ENCODE peak calls at places on chromosome 1, in six cellular contexts. One of them, this sample, is unnamed.

GRCh38 chr1:41479000-41479807 is 5.3 kb downstream of the EDN2 start:
- DNase-seq in AG04450: no peak
- DNase-seq in uterus: peak; percentile 76
- DNase-seq in HCT116: no peak
- DNase-seq in heart right ventricle: no peak
- DNase-seq in GM23338: no peak
- DNase-seq in this sample: no peak

GRCh38 chr1:2470290-2471158 is 5.6 kb upstream of the PLCH2 start:
- DNase-seq in GM23338: no peak
- DNase-seq in HCT116: no peak
- DNase-seq in AG04450: no peak
- DNase-seq in heart right ventricle: no peak
- DNase-seq in uterus: no peak
- DNase-seq in this sample: no peak

GRCh38 chr1:76501576-76502219 is 365.6 kb upstream of the ST6GALNAC5 start:
- DNase-seq in uterus: no peak
- DNase-seq in HCT116: no peak
- DNase-seq in AG04450: no peak
- DNase-seq in GM23338: peak; percentile 77
- DNase-seq in heart right ventricle: no peak
- DNase-seq in this sample: no peak

GRCh38 chr1:234727018-234727757 is 117.2 kb upstream of the IRF2BP2 start:
- DNase-seq in AG04450: no peak
- DNase-seq in GM23338: peak; percentile 26
- DNase-seq in uterus: no peak
- DNase-seq in heart right ventricle: no peak
- DNase-seq in HCT116: no peak
- DNase-seq in this sample: no peak

GRCh38 chr1:7199077-7199779 is 414.0 kb downstream of the CAMTA1 start:
- DNase-seq in HCT116: no peak
- DNase-seq in AG04450: no peak
- DNase-seq in heart right ventricle: no peak
- DNase-seq in GM23338: peak; percentile 43
- DNase-seq in uterus: no peak
- DNase-seq in this sample: no peak

GRCh38 chr1:163074004-163074403 is 4.8 kb downstream of the RGS4 start:
- DNase-seq in AG04450: no peak
- DNase-seq in heart right ventricle: no peak
- DNase-seq in uterus: no peak
- DNase-seq in HCT116: no peak
- DNase-seq in GM23338: no peak
- DNase-seq in this sample: no peak

GRCh38 chr1:230863449-230863848 is 4.9 kb downstream of the C1orf198 start:
- DNase-seq in HCT116: no peak
- DNase-seq in GM23338: peak; percentile 46
- DNase-seq in AG04450: no peak
- DNase-seq in uterus: no peak
- DNase-seq in heart right ventricle: no peak
- DNase-seq in this sample: no peak

GRCh38 chr1:15411593-15412487 is 2.2 kb downstream of the EFHD2 start:
- DNase-seq in GM23338: no peak
- DNase-seq in uterus: no peak
- DNase-seq in heart right ventricle: no peak
- DNase-seq in HCT116: no peak
- DNase-seq in AG04450: no peak
- DNase-seq in this sample: no peak

GRCh38 chr1:36257375-36257767 is 33.1 kb downstream of the THRAP3 start:
- DNase-seq in uterus: no peak
- DNase-seq in HCT116: no peak
- DNase-seq in AG04450: no peak
- DNase-seq in heart right ventricle: no peak
- DNase-seq in GM23338: peak; percentile 23
- DNase-seq in this sample: no peak

GRCh38 chr1:65254320-65255087 is 54.8 kb upstream of the DNAJC6 start:
- DNase-seq in GM23338: peak; percentile 92
- DNase-seq in AG04450: no peak
- DNase-seq in heart right ventricle: peak; percentile 67
- DNase-seq in HCT116: peak; percentile 42
- DNase-seq in uterus: peak; percentile 56
- DNase-seq in this sample: no peak

GRCh38 chr1:243942196-243943150 is 92.4 kb upstream of the AKT3 start:
- DNase-seq in AG04450: no peak
- DNase-seq in uterus: no peak
- DNase-seq in heart right ventricle: no peak
- DNase-seq in HCT116: no peak
- DNase-seq in GM23338: no peak
- DNase-seq in this sample: no peak

GRCh38 chr1:13664451-13664850 is 35.5 kb upstream of the PRDM2 start:
- DNase-seq in GM23338: no peak
- DNase-seq in AG04450: no peak
- DNase-seq in heart right ventricle: no peak
- DNase-seq in HCT116: no peak
- DNase-seq in uterus: no peak
- DNase-seq in this sample: no peak

GRCh38 chr1:212157252-212157651 is 121.7 kb downstream of the DTL start:
- DNase-seq in uterus: no peak
- DNase-seq in HCT116: no peak
- DNase-seq in heart right ventricle: no peak
- DNase-seq in GM23338: no peak
- DNase-seq in AG04450: no peak
- DNase-seq in this sample: no peak

GRCh38 chr1:18137759-18138345 is 30.3 kb downstream of the IGSF21 start:
- DNase-seq in AG04450: no peak
- DNase-seq in heart right ventricle: no peak
- DNase-seq in GM23338: no peak
- DNase-seq in HCT116: no peak
- DNase-seq in uterus: no peak
- DNase-seq in this sample: no peak

GRCh38 chr1:43340559-43340958 is 2.9 kb downstream of the MPL start:
- DNase-seq in uterus: no peak
- DNase-seq in GM23338: no peak
- DNase-seq in HCT116: no peak
- DNase-seq in heart right ventricle: no peak
- DNase-seq in AG04450: no peak
- DNase-seq in this sample: no peak

GRCh38 chr1:12591267-12591938 is 26.6 kb downstream of the DHRS3 start:
- DNase-seq in uterus: peak; percentile 86
- DNase-seq in GM23338: no peak
- DNase-seq in HCT116: no peak
- DNase-seq in heart right ventricle: peak; percentile 80
- DNase-seq in AG04450: no peak
- DNase-seq in this sample: no peak

GRCh38 chr1:53553734-53554509 is 94.7 kb downstream of the DMRTB1 start:
- DNase-seq in heart right ventricle: no peak
- DNase-seq in GM23338: no peak
- DNase-seq in HCT116: no peak
- DNase-seq in uterus: peak; percentile 7
- DNase-seq in AG04450: no peak
- DNase-seq in this sample: no peak

GRCh38 chr1:231940116-231940515 is 313.5 kb downstream of the DISC1 start:
- DNase-seq in AG04450: no peak
- DNase-seq in heart right ventricle: no peak
- DNase-seq in GM23338: no peak
- DNase-seq in uterus: no peak
- DNase-seq in HCT116: no peak
- DNase-seq in this sample: no peak

GRCh38 chr1:31715873-31716220 is 12.0 kb upstream of the COL16A1 start:
- DNase-seq in uterus: no peak
- DNase-seq in HCT116: no peak
- DNase-seq in heart right ventricle: no peak
- DNase-seq in GM23338: no peak
- DNase-seq in AG04450: no peak
- DNase-seq in this sample: no peak

GRCh38 chr1:244545511-244545910 is 84.4 kb downstream of the CATSPERE start:
- DNase-seq in heart right ventricle: no peak
- DNase-seq in HCT116: no peak
- DNase-seq in AG04450: no peak
- DNase-seq in GM23338: no peak
- DNase-seq in uterus: no peak
- DNase-seq in this sample: no peak

GRCh38 chr1:54742262-54742661 is 22.1 kb downstream of the PARS2 start:
- DNase-seq in GM23338: no peak
- DNase-seq in uterus: no peak
- DNase-seq in AG04450: no peak
- DNase-seq in heart right ventricle: peak; percentile 13
- DNase-seq in HCT116: no peak
- DNase-seq in this sample: no peak

GRCh38 chr1:46343705-46344104 is 3.1 kb downstream of the NSUN4 start:
- DNase-seq in uterus: no peak
- DNase-seq in AG04450: no peak
- DNase-seq in heart right ventricle: no peak
- DNase-seq in GM23338: no peak
- DNase-seq in HCT116: no peak
- DNase-seq in this sample: no peak

GRCh38 chr1:29838738-29839320 is 602.5 kb downstream of the PTPRU start:
- DNase-seq in heart right ventricle: no peak
- DNase-seq in HCT116: no peak
- DNase-seq in uterus: no peak
- DNase-seq in AG04450: no peak
- DNase-seq in GM23338: no peak
- DNase-seq in this sample: peak; percentile 75
- H3K27me3 ChIP-seq in heart right ventricle: peaks cover 5% of the 10 kb centered on the region
- H3K27me3 ChIP-seq in HCT116: no peaks in the 10 kb centered on the region
- H3K27me3 ChIP-seq in uterus: peaks cover 5% of the 10 kb centered on the region
- H3K27me3 ChIP-seq in AG04450: peaks cover 5% of the 10 kb centered on the region
- H3K27me3 ChIP-seq in GM23338: no peaks in the 10 kb centered on the region
- H3K27me3 ChIP-seq in this sample: no peaks in the 10 kb centered on the region

GRCh38 chr1:17010601-17011438 is 908 bp downstream of the ATP13A2 start:
- DNase-seq in heart right ventricle: peak; percentile 67
- DNase-seq in GM23338: no peak
- DNase-seq in AG04450: no peak
- DNase-seq in uterus: peak; percentile 47
- DNase-seq in HCT116: no peak
- DNase-seq in this sample: no peak
- H3K27ac ChIP-seq in heart right ventricle: peak overlapping the region; percentile 58
- H3K27ac ChIP-seq in GM23338: no peak overlapping the region
- H3K27ac ChIP-seq in AG04450: no peak overlapping the region
- H3K27ac ChIP-seq in uterus: peak overlapping the region; percentile 47
- H3K27ac ChIP-seq in HCT116: peak overlapping the region; percentile 70
- H3K27ac ChIP-seq in this sample: peak overlapping the region; percentile 44

GRCh38 chr1:193927550-193927949 is 741.1 kb upstream of the B3GALT2 start:
- DNase-seq in HCT116: peak; percentile 2
- DNase-seq in uterus: no peak
- DNase-seq in GM23338: peak; percentile 71
- DNase-seq in AG04450: no peak
- DNase-seq in heart right ventricle: no peak
- DNase-seq in this sample: no peak
- H3K4me3 ChIP-seq in HCT116: no peak overlapping the region
- H3K4me3 ChIP-seq in uterus: no peak overlapping the region
- H3K4me3 ChIP-seq in GM23338: no peak overlapping the region
- H3K4me3 ChIP-seq in AG04450: no peak overlapping the region
- H3K4me3 ChIP-seq in heart right ventricle: no peak overlapping the region
- H3K4me3 ChIP-seq in this sample: no peak overlapping the region

GRCh38 chr1:196305216-196305615 is 303.0 kb downstream of the KCNT2 start:
- DNase-seq in HCT116: no peak
- DNase-seq in uterus: no peak
- DNase-seq in heart right ventricle: no peak
- DNase-seq in AG04450: no peak
- DNase-seq in GM23338: no peak
- DNase-seq in this sample: no peak

GRCh38 chr1:196308171-196308570 is 300.1 kb downstream of the KCNT2 start:
- DNase-seq in GM23338: no peak
- DNase-seq in HCT116: no peak
- DNase-seq in AG04450: no peak
- DNase-seq in heart right ventricle: no peak
- DNase-seq in uterus: no peak
- DNase-seq in this sample: no peak

GRCh38 chr1:196302981-196303380 is 305.3 kb downstream of the KCNT2 start:
- DNase-seq in HCT116: no peak
- DNase-seq in uterus: no peak
- DNase-seq in heart right ventricle: no peak
- DNase-seq in GM23338: peak; percentile 62
- DNase-seq in AG04450: no peak
- DNase-seq in this sample: no peak

GRCh38 chr1:196306421-196306820 is 301.8 kb downstream of the KCNT2 start:
- DNase-seq in uterus: no peak
- DNase-seq in heart right ventricle: no peak
- DNase-seq in GM23338: peak; percentile 72
- DNase-seq in HCT116: no peak
- DNase-seq in AG04450: no peak
- DNase-seq in this sample: no peak

GRCh38 chr1:196302420-196302819 is 305.8 kb downstream of the KCNT2 start:
- DNase-seq in AG04450: no peak
- DNase-seq in uterus: no peak
- DNase-seq in GM23338: no peak
- DNase-seq in heart right ventricle: no peak
- DNase-seq in HCT116: no peak
- DNase-seq in this sample: no peak
- H3K27me3 ChIP-seq in AG04450: no peaks in the 10 kb centered on the region
- H3K27me3 ChIP-seq in uterus: no peaks in the 10 kb centered on the region
- H3K27me3 ChIP-seq in GM23338: no peaks in the 10 kb centered on the region
- H3K27me3 ChIP-seq in heart right ventricle: no peaks in the 10 kb centered on the region
- H3K27me3 ChIP-seq in HCT116: no peaks in the 10 kb centered on the region
- H3K27me3 ChIP-seq in this sample: no peaks in the 10 kb centered on the region

GRCh38 chr1:198893763-198894444 is 255.1 kb downstream of the PTPRC start:
- DNase-seq in AG04450: no peak
- DNase-seq in HCT116: no peak
- DNase-seq in heart right ventricle: no peak
- DNase-seq in uterus: no peak
- DNase-seq in GM23338: no peak
- DNase-seq in this sample: no peak
- H3K27ac ChIP-seq in AG04450: no peak overlapping the region
- H3K27ac ChIP-seq in HCT116: no peak overlapping the region
- H3K27ac ChIP-seq in heart right ventricle: no peak overlapping the region
- H3K27ac ChIP-seq in uterus: no peak overlapping the region
- H3K27ac ChIP-seq in GM23338: no peak overlapping the region
- H3K27ac ChIP-seq in this sample: no peak overlapping the region

DNA sequence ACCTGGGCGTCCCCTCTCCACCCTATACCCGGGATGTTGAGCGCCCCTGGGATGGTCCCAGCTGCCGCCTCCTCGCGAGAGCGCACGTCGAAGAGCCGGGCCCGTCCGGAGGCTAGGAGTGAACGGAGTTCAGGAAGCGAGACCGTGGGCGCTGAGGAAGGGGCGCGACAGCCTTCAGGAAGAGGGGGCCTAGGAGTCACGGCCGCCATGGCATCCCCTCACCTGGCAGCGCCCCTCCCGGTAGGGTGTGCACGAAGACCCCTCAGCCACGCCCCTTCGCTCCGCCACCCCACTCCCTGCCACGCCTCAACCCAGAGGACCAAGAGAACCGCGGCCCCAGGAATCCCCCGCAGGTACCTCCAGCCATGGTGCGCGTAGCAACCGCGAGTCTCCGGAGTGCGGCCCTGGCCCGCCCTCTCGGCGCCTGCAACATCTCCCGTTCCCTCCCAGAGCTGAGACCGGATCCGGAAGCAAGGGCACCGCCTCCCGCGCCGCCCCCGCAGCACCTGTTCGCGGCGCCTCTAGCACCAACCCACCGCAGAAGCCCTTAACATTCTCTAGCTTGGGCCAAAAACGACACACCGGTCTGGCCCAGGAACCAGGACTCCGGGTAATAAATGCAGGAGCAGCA is at the start of gene TSTD1:
- DNase-seq in HCT116: no peak
- DNase-seq in AG04450: no peak
- DNase-seq in heart right ventricle: peak; percentile 51
- DNase-seq in uterus: no peak
- DNase-seq in GM23338: peak; percentile 90
- DNase-seq in this sample: no peak
- H3K4me3 ChIP-seq in HCT116: peak within 1 kb of the TSS; percentile 88
- H3K4me3 ChIP-seq in AG04450: no peak within 1 kb of the TSS
- H3K4me3 ChIP-seq in heart right ventricle: peak within 1 kb of the TSS; percentile 59
- H3K4me3 ChIP-seq in uterus: peak within 1 kb of the TSS; percentile 2
- H3K4me3 ChIP-seq in GM23338: peak within 1 kb of the TSS; percentile 98
- H3K4me3 ChIP-seq in this sample: peak within 1 kb of the TSS; percentile 47